ENCODE peak calls at places on chromosomes 6 and 20, in nine cellular contexts. S is heart right ventricle, I is tibial artery, X is H9, L is HCT116, O is GM23338, Q is heart left ventricle, Z is esophagus squamous epithelium, V is psoas muscle. E is an unnamed sample. For H3K4me1, the result is how much of the 10 kb centered on the place peaks cover.

GRCh38 chr6:30782425-30783014 is 38.2 kb upstream of the IER3 start:
- DNase-seq in S (no peak), I (no peak), X (no peak), L (peak), O (no peak), Q (no peak), Z (no peak), V (no peak), E (no peak)

GRCh38 chr6:61947311-61947970 is 338.6 kb downstream of the KHDRBS2 start:
- DNase-seq in S (no peak), I (no peak), X (no peak), L (no peak), O (no peak), Q (no peak), Z (no peak), V (no peak), E (no peak)

GRCh38 chr20:18913701-18914100 is 100.1 kb downstream of the SCP2D1 start:
- DNase-seq in S (no peak), I (no peak), X (no peak), L (no peak), O (no peak), Q (no peak), Z (no peak), V (no peak), E (no peak)

GRCh38 chr20:41811456-41811855 is 193.3 kb upstream of the CHD6 start:
- DNase-seq in S (no peak), I (no peak), X (no peak), L (no peak), O (no peak), Q (no peak), Z (no peak), V (no peak), E (no peak)

GRCh38 chr20:64049060-64049886 is at the start of gene SOX18:
- DNase-seq in S (peak), I (no peak), X (peak), L (no peak), O (peak), Q (peak), Z (no peak), V (no peak), E (no peak)

GRCh38 chr6:134686071-134686470 is 263.8 kb downstream of the ALDH8A1 start:
- DNase-seq in S (no peak), I (no peak), X (no peak), L (no peak), O (no peak), Q (no peak), Z (no peak), V (no peak), E (no peak)

GRCh38 chr20:23245553-23246128 is 105.0 kb upstream of the NXT1 start:
- DNase-seq in S (peak), I (peak), X (peak), L (no peak), O (peak), Q (peak), Z (no peak), V (peak), E (no peak)

GRCh38 chr20:21490105-21490504 is 23.8 kb downstream of the NKX2-2 start:
- DNase-seq in S (no peak), I (no peak), X (no peak), L (no peak), O (peak), Q (no peak), Z (no peak), V (no peak), E (no peak)

GRCh38 chr20:62087632-62088031 is 22.0 kb upstream of the TAF4 start:
- DNase-seq in S (no peak), I (no peak), X (no peak), L (no peak), O (no peak), Q (no peak), Z (no peak), V (no peak), E (no peak)

GRCh38 chr6:140043762-140044378 is 669.4 kb upstream of the CITED2 start:
- DNase-seq in S (no peak), I (no peak), X (no peak), L (peak), O (no peak), Q (no peak), Z (no peak), V (no peak), E (no peak)

GRCh38 chr6:6414946-6415345 is 94.5 kb upstream of the F13A1 start:
- DNase-seq in S (no peak), I (no peak), X (no peak), L (no peak), O (no peak), Q (no peak), Z (no peak), V (no peak), E (no peak)

DNA sequence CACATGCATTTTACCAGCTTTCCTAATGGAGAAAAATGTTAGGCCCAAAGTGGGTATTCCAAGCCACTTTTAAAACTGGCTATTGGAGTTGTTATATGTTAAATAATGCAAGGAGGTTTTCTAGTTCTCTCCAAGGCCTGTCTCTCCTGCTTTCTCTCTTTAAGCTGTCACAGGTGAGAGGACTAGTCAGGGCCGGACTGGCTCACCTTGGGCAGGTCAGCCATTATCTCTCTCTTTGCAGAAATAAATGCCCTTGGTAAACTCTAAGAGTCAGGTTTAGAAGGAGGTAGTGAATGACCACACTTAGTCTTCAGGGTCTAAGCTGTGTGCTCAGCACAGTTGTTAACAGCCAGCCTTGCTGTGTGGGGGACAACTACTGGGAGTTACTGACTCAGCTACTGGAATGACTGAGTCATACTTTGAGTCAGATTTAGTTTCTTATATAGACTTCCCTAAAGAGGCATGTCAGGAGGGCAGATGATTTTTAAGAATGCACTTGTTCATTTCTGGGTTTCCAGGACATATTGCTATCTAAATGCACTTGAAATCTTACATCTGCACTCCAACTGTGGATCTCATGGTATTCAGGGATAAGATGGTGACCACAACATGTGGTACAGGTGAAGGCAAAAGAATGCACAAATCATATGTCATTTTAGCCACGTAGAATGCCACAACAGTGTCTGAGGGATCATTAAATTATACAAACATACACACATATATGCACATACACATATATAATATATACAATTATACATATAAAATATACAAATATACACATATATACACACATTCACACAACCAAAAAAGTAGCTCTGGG is 719.4 kb downstream of the EPM2A start:
- DNase-seq in S (no peak), I (no peak), X (no peak), L (peak), O (no peak), Q (no peak), Z (no peak), V (no peak), E (no peak)
- H3K27ac ChIP-seq in S (peak), I (no peak), X (no peak), L (peak), O (no peak), Q (no peak), Z (no peak), V (no peak), E (no peak)

DNA sequence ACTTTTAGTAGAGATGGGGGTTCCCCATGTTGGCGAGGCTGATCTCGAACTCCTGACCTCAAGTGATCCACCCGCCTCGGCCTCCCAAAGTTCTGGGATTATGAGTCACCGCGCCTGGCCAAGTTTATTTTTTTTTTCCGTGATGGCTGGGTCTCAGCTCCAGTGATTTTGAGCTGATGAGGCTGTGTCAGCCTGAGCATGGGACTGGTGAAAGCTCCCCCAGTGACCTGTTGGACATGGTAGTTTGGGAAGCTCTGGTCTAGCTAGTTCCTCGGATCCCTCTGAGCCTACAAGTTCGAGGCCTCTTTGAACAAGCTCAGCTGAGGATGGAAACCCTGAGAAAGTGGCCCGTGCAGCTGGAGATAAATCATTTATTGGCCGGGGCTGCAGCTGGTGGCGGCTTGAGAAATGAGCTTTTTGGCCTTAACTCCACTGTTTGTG is 126.8 kb downstream of the SNX5 start:
- DNase-seq in S (peak), I (peak), X (no peak), L (no peak), O (no peak), Q (peak), Z (no peak), V (peak), E (no peak)
- H3K4me1 ChIP-seq in S (half or more), I (under half), X (under half), L (half or more), O (under half), Q (under half), Z (under half), V (under half), E (under half)

GRCh38 chr6:1391692-1392309 is 2.4 kb downstream of the FOXF2 start:
- DNase-seq in S (no peak), I (no peak), X (no peak), L (no peak), O (no peak), Q (no peak), Z (no peak), V (no peak), E (peak)
- H3K27ac ChIP-seq in S (no peak), I (no peak), X (no peak), L (no peak), O (no peak), Q (no peak), Z (peak), V (no peak), E (no peak)

GRCh38 chr6:56692586-56693245 is 50.0 kb upstream of the DST start:
- DNase-seq in S (no peak), I (no peak), X (no peak), L (no peak), O (no peak), Q (no peak), Z (no peak), V (no peak), E (no peak)

GRCh38 chr6:56691201-56691595 is 48.5 kb upstream of the DST start:
- DNase-seq in S (no peak), I (no peak), X (no peak), L (no peak), O (no peak), Q (no peak), Z (no peak), V (no peak), E (no peak)

GRCh38 chr6:56689663-56690062 is 47.0 kb upstream of the DST start:
- DNase-seq in S (no peak), I (no peak), X (no peak), L (no peak), O (no peak), Q (no peak), Z (no peak), V (no peak), E (no peak)

GRCh38 chr6:56689114-56689513 is 46.4 kb upstream of the DST start:
- DNase-seq in S (no peak), I (no peak), X (no peak), L (no peak), O (no peak), Q (no peak), Z (no peak), V (no peak), E (no peak)

DNA sequence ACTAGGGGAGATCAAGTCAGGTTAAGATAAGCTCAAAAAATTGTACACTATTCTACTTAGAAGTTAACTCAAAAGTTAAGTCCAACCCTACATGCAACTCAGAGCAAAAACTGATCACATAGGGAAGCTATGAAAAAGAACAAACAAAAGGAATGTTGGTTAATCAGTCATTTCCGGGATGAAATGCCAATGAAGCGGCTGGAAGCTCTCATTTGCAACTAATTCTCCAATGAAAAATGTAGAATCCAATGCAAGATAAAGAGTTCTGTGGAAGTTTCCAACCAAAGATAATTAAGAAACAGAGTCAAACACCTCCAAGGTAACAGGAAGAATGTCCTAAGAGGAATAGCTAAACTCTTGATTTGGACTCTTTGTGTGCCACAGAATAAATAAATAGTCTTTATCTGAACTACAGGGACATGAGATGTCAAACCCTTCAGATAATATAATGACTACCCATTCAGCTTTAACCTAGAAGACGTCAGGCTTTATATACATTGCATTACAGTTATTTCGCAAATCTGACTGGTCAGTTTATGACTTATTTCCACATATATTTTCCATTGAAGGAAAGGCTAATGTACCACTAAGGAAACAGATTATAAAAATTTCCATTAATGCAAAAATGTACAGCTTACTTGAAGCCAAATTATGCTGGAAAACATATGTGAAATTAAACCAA is 48.0 kb upstream of the DST start:
- DNase-seq in S (no peak), I (no peak), X (no peak), L (no peak), O (no peak), Q (no peak), Z (no peak), V (no peak), E (no peak)
- H3K4me1 ChIP-seq in S (half or more), I (under half), X (under half), L (under half), O (under half), Q (under half), Z (under half), V (under half), E (under half)

DNA sequence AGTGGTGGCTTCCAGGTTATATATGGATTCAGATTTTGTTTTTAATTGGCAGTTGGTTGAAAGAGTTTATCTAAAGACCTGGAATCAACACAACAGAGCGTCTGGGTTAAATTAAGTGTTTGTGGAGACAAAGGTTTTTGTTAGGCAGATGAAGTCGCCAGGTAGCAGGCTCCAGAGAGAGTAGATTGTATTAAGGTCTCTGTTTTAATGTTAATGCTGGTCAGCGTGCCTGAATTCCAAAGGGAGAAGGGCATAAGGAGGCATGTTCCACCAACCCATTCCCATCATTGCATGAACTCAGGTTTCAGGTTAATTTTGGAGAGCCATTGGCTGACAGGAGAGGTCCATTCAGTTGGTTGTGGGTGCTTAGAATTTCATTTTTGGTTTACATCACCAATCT is 744.1 kb upstream of the GJE1 start:
- DNase-seq in S (no peak), I (no peak), X (peak), L (no peak), O (peak), Q (no peak), Z (no peak), V (no peak), E (no peak)
- H3K27ac ChIP-seq in S (no peak), I (no peak), X (peak), L (no peak), O (peak), Q (no peak), Z (no peak), V (no peak), E (no peak)

GRCh38 chr6:75608304-75608703 is 6.6 kb downstream of the SENP6 start:
- DNase-seq in S (no peak), I (no peak), X (no peak), L (no peak), O (no peak), Q (no peak), Z (no peak), V (no peak), E (no peak)

GRCh38 chr6:75609639-75610590 is 8.2 kb downstream of the SENP6 start:
- DNase-seq in S (no peak), I (no peak), X (no peak), L (no peak), O (peak), Q (no peak), Z (no peak), V (no peak), E (peak)

GRCh38 chr6:75611702-75612375 is 10.2 kb downstream of the SENP6 start:
- DNase-seq in S (no peak), I (no peak), X (no peak), L (no peak), O (no peak), Q (no peak), Z (no peak), V (no peak), E (no peak)

GRCh38 chr6:75611011-75611701 is 9.5 kb downstream of the SENP6 start:
- DNase-seq in S (no peak), I (no peak), X (no peak), L (no peak), O (no peak), Q (no peak), Z (no peak), V (no peak), E (no peak)

GRCh38 chr6:75608955-75609533 is 7.4 kb downstream of the SENP6 start:
- DNase-seq in S (no peak), I (no peak), X (no peak), L (no peak), O (no peak), Q (no peak), Z (no peak), V (no peak), E (no peak)
- H3K4me1 ChIP-seq in S (half or more), I (under half), X (under half), L (under half), O (under half), Q (half or more), Z (under half), V (half or more), E (under half)

E was measured in ascending aorta.